ENCODE peak calls at places on chromosomes 6 and 20, in eight cellular contexts. H is activated CD4-positive, alpha-beta memory T cell treated with anti-CD3 and anti-CD28 coated beads for 36 hours; S is substantia nigra; N is HFFc6; Z is upper lobe of left lung; L is stimulated activated CD4-positive, alpha-beta T cell treated with anti-CD3 and anti-CD28 coated beads, Interleukin-15, amount 100 ng/mL, for 1 hour; I is cardiac muscle cell; X is LoVo. B is an unnamed sample.
A peak's percentile ranks its signal among the peaks of the same experiment; 100 is the strongest.

GRCh38 chr20:37297066-37297736 is 7.7 kb downstream of the MANBAL start:
- DNase-seq in X (no peak), H (no peak), N (peak; percentile 91), S (no peak), I (no peak), L (no peak), Z (no peak), B (no peak)

GRCh38 chr6:13355043-13355945 is 27.0 kb upstream of the TBC1D7 start:
- DNase-seq in X (peak; percentile 58), Z (no peak), I (no peak), N (peak; percentile 96), H (peak; percentile 52), S (no peak), L (no peak), B (peak; percentile 65)

GRCh38 chr20:61127311-61128044 is 124.6 kb upstream of the CDH4 start:
- DNase-seq in I (no peak), Z (no peak), L (no peak), H (no peak), S (no peak), N (peak; percentile 77), X (no peak), B (no peak)

GRCh38 chr6:154909821-154910220 is 85.3 kb upstream of the TIAM2 start:
- DNase-seq in Z (no peak), X (no peak), S (no peak), I (no peak), H (no peak), L (no peak), N (no peak), B (no peak)

GRCh38 chr20:62922451-62922921 is 3.8 kb downstream of the DIDO1 start:
- DNase-seq in L (peak; percentile 20), I (no peak), X (no peak), Z (peak; percentile 56), H (peak; percentile 74), N (no peak), S (no peak), B (peak; percentile 84)

GRCh38 chr20:38143646-38144554 is 21.2 kb downstream of the TGM2 start:
- DNase-seq in Z (peak; percentile 78), S (no peak), I (peak; percentile 49), H (no peak), X (peak; percentile 82), N (peak; percentile 91), L (no peak), B (no peak)

GRCh38 chr6:107318100-107318736 is 141.1 kb downstream of the PDSS2 start:
- DNase-seq in L (no peak), N (peak; percentile 45), H (peak; percentile 44), X (peak; percentile 60), Z (peak; percentile 72), I (peak; percentile 78), S (peak; percentile 21), B (no peak)

GRCh38 chr6:2038096-2038495 is 207.3 kb downstream of the GMDS start:
- DNase-seq in L (no peak), I (no peak), Z (no peak), H (peak; percentile 26), N (no peak), X (no peak), S (no peak), B (peak; percentile 65)

GRCh38 chr6:106446287-106446885 is 85.9 kb downstream of the CRYBG1 start:
- DNase-seq in S (no peak), N (peak; percentile 12), X (peak; percentile 46), Z (no peak), L (no peak), H (no peak), I (peak; percentile 20), B (no peak)

GRCh38 chr6:43220439-43220951 is 8.8 kb downstream of the DNPH1 start:
- DNase-seq in I (no peak), X (no peak), Z (no peak), H (no peak), S (no peak), L (no peak), N (no peak), B (peak; percentile 60)

GRCh38 chr6:131125431-131125830 is 9.8 kb upstream of the AKAP7 start:
- DNase-seq in I (no peak), H (no peak), N (no peak), L (no peak), X (no peak), S (no peak), Z (no peak), B (no peak)

GRCh38 chr6:4370066-4370465 is 234.7 kb upstream of the ECI2 start:
- DNase-seq in Z (no peak), S (no peak), N (peak; percentile 92), H (no peak), X (peak; percentile 25), I (no peak), L (no peak), B (no peak)

GRCh38 chr6:164967102-164967501 is 342.3 kb downstream of the C6orf118 start:
- DNase-seq in L (no peak), S (no peak), N (no peak), H (no peak), X (no peak), I (no peak), Z (no peak), B (no peak)

GRCh38 chr6:43814865-43815264 is 44.9 kb downstream of the VEGFA start:
- DNase-seq in Z (no peak), N (no peak), H (no peak), S (no peak), X (no peak), L (no peak), I (no peak), B (no peak)

GRCh38 chr6:49551126-49551865 is 828 bp downstream of the C6orf141 start:
- DNase-seq in X (peak; percentile 26), H (peak; percentile 13), Z (peak; percentile 23), N (no peak), I (peak; percentile 36), S (no peak), L (no peak), B (no peak)

GRCh38 chr6:31730631-31731086 is 1.6 kb upstream of the DDAH2 start:
- DNase-seq in H (no peak), S (no peak), I (no peak), X (no peak), Z (no peak), L (no peak), N (no peak), B (no peak)

GRCh38 chr6:85865665-85866372 is 223.1 kb upstream of the SYNCRIP start:
- DNase-seq in X (peak; percentile 80), N (peak; percentile 44), L (no peak), I (no peak), S (no peak), Z (no peak), H (no peak), B (no peak)

GRCh38 chr20:611047-611842 is 1.1 kb upstream of the TCF15 start:
- DNase-seq in X (no peak), S (no peak), Z (no peak), I (no peak), N (no peak), H (no peak), L (no peak), B (no peak)

GRCh38 chr6:5592911-5593519 is 331.7 kb downstream of the FARS2 start:
- DNase-seq in S (no peak), I (peak; percentile 39), H (no peak), L (no peak), X (no peak), N (no peak), Z (no peak), B (no peak)

GRCh38 chr6:142165227-142165626 is 18.2 kb downstream of the VTA1 start:
- DNase-seq in I (no peak), L (no peak), H (no peak), Z (no peak), S (no peak), N (no peak), X (no peak), B (no peak)

GRCh38 chr20:57609086-57609841 is 11.0 kb downstream of the ZBP1 start:
- DNase-seq in L (no peak), H (no peak), Z (no peak), S (no peak), X (no peak), N (no peak), I (no peak), B (no peak)

GRCh38 chr6:15380354-15380753 is 134.5 kb downstream of the JARID2 start:
- DNase-seq in X (no peak), S (no peak), I (no peak), N (no peak), H (no peak), Z (no peak), L (no peak), B (no peak)

GRCh38 chr6:169738204-169738971 is 13.0 kb downstream of the DYNLT2 start:
- DNase-seq in L (no peak), S (no peak), Z (no peak), I (peak; percentile 5), N (no peak), H (no peak), X (no peak), B (no peak)

GRCh38 chr20:47319517-47320252 is 36.8 kb downstream of the ZMYND8 start:
- DNase-seq in Z (peak; percentile 90), I (peak; percentile 41), H (no peak), S (peak; percentile 70), L (no peak), N (peak; percentile 13), X (peak; percentile 87), B (no peak)

GRCh38 chr6:71254323-71254722 is 34.3 kb upstream of the OGFRL1 start:
- DNase-seq in S (no peak), N (no peak), X (no peak), L (no peak), H (no peak), I (peak; percentile 53), Z (no peak), B (no peak)

GRCh38 chr20:11754451-11754850 is 163.2 kb upstream of the BTBD3 start:
- DNase-seq in X (no peak), Z (no peak), L (no peak), I (no peak), N (no peak), H (no peak), S (no peak), B (no peak)

GRCh38 chr20:11919046-11919445 is 1.4 kb downstream of the BTBD3 start:
- DNase-seq in I (no peak), L (no peak), Z (peak; percentile 26), N (no peak), H (no peak), X (no peak), S (peak; percentile 13), B (no peak)

GRCh38 chr6:34922177-34922663 is 33.2 kb downstream of the ANKS1A start:
- DNase-seq in S (no peak), N (peak; percentile 77), X (no peak), H (no peak), Z (no peak), L (no peak), I (no peak), B (no peak)

GRCh38 chr20:43507150-43508080 is at the start of gene L3MBTL1:
- DNase-seq in Z (peak; percentile 64), N (no peak), S (no peak), L (no peak), X (peak; percentile 52), H (peak; percentile 21), I (peak; percentile 84), B (no peak)

GRCh38 chr6:156508923-156509322 is 268.3 kb upstream of the ARID1B start:
- DNase-seq in I (no peak), N (no peak), X (no peak), H (no peak), L (no peak), S (no peak), Z (no peak), B (no peak)

GRCh38 chr6:16947461-16948159 is 154.2 kb upstream of the STMND1 start:
- DNase-seq in L (no peak), H (no peak), Z (peak; percentile 35), X (peak; percentile 46), I (peak; percentile 72), N (peak; percentile 98), S (no peak), B (no peak)

GRCh38 chr20:31278178-31278577 is 20.7 kb downstream of the DEFB115 start:
- DNase-seq in X (no peak), L (no peak), I (no peak), Z (no peak), S (no peak), N (no peak), H (no peak), B (no peak)

GRCh38 chr20:14331671-14332070 is 5.7 kb downstream of the FLRT3 start:
- DNase-seq in X (no peak), S (no peak), I (no peak), N (no peak), Z (no peak), L (no peak), H (no peak), B (no peak)

GRCh38 chr6:8707369-8707768 is 272.0 kb upstream of the SLC35B3 start:
- DNase-seq in I (no peak), H (no peak), Z (no peak), N (no peak), X (no peak), S (no peak), L (no peak), B (no peak)